ENCODE peak calls at places on chromosome 17, in seven cellular contexts. One of them, this sample, is unnamed.

GRCh38 chr17:10121971-10122707 is 76.3 kb downstream of the GAS7 start:
- DNase-seq in AG10803: peak
- DNase-seq in Caco-2: no peak
- DNase-seq in HCT116: no peak
- DNase-seq in colonic mucosa: no peak
- DNase-seq in HFF-Myc: no peak
- DNase-seq in stomach: no peak
- DNase-seq in this sample: no peak

GRCh38 chr17:78006338-78006737 is 47.8 kb downstream of the TNRC6C start:
- DNase-seq in HCT116: no peak
- DNase-seq in AG10803: no peak
- DNase-seq in Caco-2: no peak
- DNase-seq in stomach: no peak
- DNase-seq in HFF-Myc: no peak
- DNase-seq in colonic mucosa: no peak
- DNase-seq in this sample: no peak

GRCh38 chr17:40095944-40096791 is 4.2 kb downstream of the NR1D1 start:
- DNase-seq in Caco-2: no peak
- DNase-seq in AG10803: no peak
- DNase-seq in HFF-Myc: no peak
- DNase-seq in colonic mucosa: peak
- DNase-seq in HCT116: no peak
- DNase-seq in stomach: peak
- DNase-seq in this sample: no peak

GRCh38 chr17:43710101-43710500 is 48.4 kb upstream of the MEOX1 start:
- DNase-seq in HCT116: no peak
- DNase-seq in stomach: no peak
- DNase-seq in colonic mucosa: no peak
- DNase-seq in HFF-Myc: no peak
- DNase-seq in AG10803: no peak
- DNase-seq in Caco-2: no peak
- DNase-seq in this sample: no peak

GRCh38 chr17:48593126-48593829 is at the start of gene HOXB5:
- DNase-seq in HFF-Myc: no peak
- DNase-seq in stomach: no peak
- DNase-seq in colonic mucosa: no peak
- DNase-seq in AG10803: no peak
- DNase-seq in HCT116: no peak
- DNase-seq in Caco-2: no peak
- DNase-seq in this sample: no peak

GRCh38 chr17:6676802-6677157 is 25.2 kb downstream of the C17orf100 start:
- DNase-seq in AG10803: no peak
- DNase-seq in HFF-Myc: no peak
- DNase-seq in stomach: no peak
- DNase-seq in HCT116: no peak
- DNase-seq in Caco-2: no peak
- DNase-seq in colonic mucosa: no peak
- DNase-seq in this sample: no peak

GRCh38 chr17:6011241-6011640 is 58.9 kb upstream of the WSCD1 start:
- DNase-seq in colonic mucosa: no peak
- DNase-seq in AG10803: no peak
- DNase-seq in stomach: no peak
- DNase-seq in HCT116: no peak
- DNase-seq in Caco-2: no peak
- DNase-seq in HFF-Myc: no peak
- DNase-seq in this sample: no peak

GRCh38 chr17:48374650-48375230 is 55.3 kb downstream of the SKAP1 start:
- DNase-seq in HCT116: peak
- DNase-seq in stomach: peak
- DNase-seq in AG10803: no peak
- DNase-seq in colonic mucosa: peak
- DNase-seq in HFF-Myc: no peak
- DNase-seq in Caco-2: peak
- DNase-seq in this sample: no peak

GRCh38 chr17:45147102-45147580 is 1.1 kb upstream of the HEXIM1 start:
- DNase-seq in HFF-Myc: no peak
- DNase-seq in HCT116: no peak
- DNase-seq in Caco-2: no peak
- DNase-seq in AG10803: peak
- DNase-seq in stomach: peak
- DNase-seq in colonic mucosa: no peak
- DNase-seq in this sample: no peak

GRCh38 chr17:27415090-27415795 is 41.0 kb upstream of the KSR1 start:
- DNase-seq in AG10803: no peak
- DNase-seq in HFF-Myc: no peak
- DNase-seq in HCT116: no peak
- DNase-seq in colonic mucosa: no peak
- DNase-seq in stomach: no peak
- DNase-seq in Caco-2: no peak
- DNase-seq in this sample: no peak

GRCh38 chr17:28394717-28395116 is 11.3 kb downstream of the SLC46A1 start:
- DNase-seq in stomach: no peak
- DNase-seq in HFF-Myc: no peak
- DNase-seq in Caco-2: peak
- DNase-seq in HCT116: no peak
- DNase-seq in colonic mucosa: no peak
- DNase-seq in AG10803: peak
- DNase-seq in this sample: no peak

GRCh38 chr17:1072551-1072961 is 75.6 kb downstream of the TIMM22 start:
- DNase-seq in AG10803: no peak
- DNase-seq in Caco-2: no peak
- DNase-seq in HCT116: no peak
- DNase-seq in colonic mucosa: no peak
- DNase-seq in HFF-Myc: no peak
- DNase-seq in stomach: no peak
- DNase-seq in this sample: no peak

GRCh38 chr17:76278952-76279741 is 14.0 kb downstream of the UBALD2 start:
- DNase-seq in HCT116: peak
- DNase-seq in colonic mucosa: peak
- DNase-seq in stomach: peak
- DNase-seq in HFF-Myc: peak
- DNase-seq in Caco-2: peak
- DNase-seq in AG10803: peak
- DNase-seq in this sample: peak
- TF ChIP-seq CTCF in HCT116: peak
- TF ChIP-seq CTCF in colonic mucosa: peak
- TF ChIP-seq CTCF in stomach: peak
- TF ChIP-seq CTCF in HFF-Myc: peak
- TF ChIP-seq CTCF in Caco-2: peak
- TF ChIP-seq CTCF in AG10803: peak
- TF ChIP-seq CTCF in this sample: peak

GRCh38 chr17:8164815-8165131 is 2.0 kb upstream of the VAMP2 start:
- DNase-seq in AG10803: no peak
- DNase-seq in HCT116: no peak
- DNase-seq in Caco-2: no peak
- DNase-seq in HFF-Myc: no peak
- DNase-seq in colonic mucosa: no peak
- DNase-seq in stomach: no peak
- DNase-seq in this sample: no peak
- TF ChIP-seq CTCF in AG10803: no peak
- TF ChIP-seq CTCF in HCT116: no peak
- TF ChIP-seq CTCF in Caco-2: no peak
- TF ChIP-seq CTCF in HFF-Myc: no peak
- TF ChIP-seq CTCF in colonic mucosa: no peak
- TF ChIP-seq CTCF in stomach: no peak
- TF ChIP-seq CTCF in this sample: no peak

DNA sequence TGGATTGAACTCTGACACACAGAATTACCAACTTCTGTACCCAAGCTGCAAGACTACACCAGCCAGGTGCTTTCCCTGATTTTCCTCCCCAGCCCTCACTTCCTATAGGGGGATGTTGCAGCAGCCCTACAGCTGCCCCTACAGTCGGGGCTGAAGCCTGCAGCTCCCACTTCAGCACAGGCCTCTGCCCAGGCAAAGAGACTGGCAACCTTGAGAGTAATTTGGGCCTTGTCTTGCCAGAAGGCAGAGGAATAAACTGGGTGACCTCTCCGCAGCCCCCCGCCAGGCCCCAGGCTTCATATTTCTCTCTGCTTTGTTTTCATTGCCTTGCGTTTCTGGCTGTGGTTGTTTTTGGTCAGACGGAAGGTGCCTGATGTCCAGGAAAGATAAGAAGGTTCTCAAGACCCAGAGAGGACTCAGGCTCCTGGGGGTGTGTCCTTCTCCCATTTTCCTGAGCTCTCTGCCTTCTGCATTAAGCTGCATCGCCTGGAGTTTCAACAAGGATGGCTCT is 32.0 kb downstream of the SLC6A4 start:
- DNase-seq in colonic mucosa: no peak
- DNase-seq in HFF-Myc: no peak
- DNase-seq in stomach: no peak
- DNase-seq in AG10803: no peak
- DNase-seq in HCT116: no peak
- DNase-seq in Caco-2: no peak
- DNase-seq in this sample: no peak
- TF ChIP-seq CTCF in colonic mucosa: no peak
- TF ChIP-seq CTCF in HFF-Myc: peak
- TF ChIP-seq CTCF in stomach: no peak
- TF ChIP-seq CTCF in AG10803: no peak
- TF ChIP-seq CTCF in HCT116: peak
- TF ChIP-seq CTCF in Caco-2: no peak
- TF ChIP-seq CTCF in this sample: no peak

GRCh38 chr17:37664214-37664613 is 21.0 kb upstream of the DDX52 start:
- DNase-seq in AG10803: no peak
- DNase-seq in colonic mucosa: no peak
- DNase-seq in Caco-2: no peak
- DNase-seq in HFF-Myc: no peak
- DNase-seq in stomach: no peak
- DNase-seq in HCT116: no peak
- DNase-seq in this sample: no peak

GRCh38 chr17:37657202-37657601 is 14.0 kb upstream of the DDX52 start:
- DNase-seq in Caco-2: no peak
- DNase-seq in HCT116: no peak
- DNase-seq in stomach: no peak
- DNase-seq in AG10803: no peak
- DNase-seq in colonic mucosa: no peak
- DNase-seq in HFF-Myc: no peak
- DNase-seq in this sample: no peak

GRCh38 chr17:37662358-37662757 is 19.1 kb upstream of the DDX52 start:
- DNase-seq in HCT116: no peak
- DNase-seq in Caco-2: no peak
- DNase-seq in HFF-Myc: no peak
- DNase-seq in colonic mucosa: peak
- DNase-seq in stomach: no peak
- DNase-seq in AG10803: no peak
- DNase-seq in this sample: no peak

GRCh38 chr17:37659887-37660286 is 16.6 kb upstream of the DDX52 start:
- DNase-seq in Caco-2: no peak
- DNase-seq in stomach: no peak
- DNase-seq in AG10803: no peak
- DNase-seq in HFF-Myc: no peak
- DNase-seq in HCT116: no peak
- DNase-seq in colonic mucosa: no peak
- DNase-seq in this sample: no peak

GRCh38 chr17:37661372-37662014 is 18.2 kb upstream of the DDX52 start:
- DNase-seq in AG10803: no peak
- DNase-seq in HFF-Myc: no peak
- DNase-seq in Caco-2: no peak
- DNase-seq in stomach: no peak
- DNase-seq in HCT116: no peak
- DNase-seq in colonic mucosa: no peak
- DNase-seq in this sample: no peak
- TF ChIP-seq CTCF in AG10803: no peak
- TF ChIP-seq CTCF in HFF-Myc: no peak
- TF ChIP-seq CTCF in Caco-2: peak
- TF ChIP-seq CTCF in stomach: no peak
- TF ChIP-seq CTCF in HCT116: peak
- TF ChIP-seq CTCF in colonic mucosa: no peak
- TF ChIP-seq CTCF in this sample: no peak

GRCh38 chr17:50426814-50427787 is 1.1 kb downstream of the ACSF2 start:
- DNase-seq in AG10803: peak
- DNase-seq in Caco-2: peak
- DNase-seq in HFF-Myc: no peak
- DNase-seq in HCT116: peak
- DNase-seq in colonic mucosa: peak
- DNase-seq in stomach: peak
- DNase-seq in this sample: no peak
- TF ChIP-seq CTCF in AG10803: peak
- TF ChIP-seq CTCF in Caco-2: peak
- TF ChIP-seq CTCF in HFF-Myc: no peak
- TF ChIP-seq CTCF in HCT116: peak
- TF ChIP-seq CTCF in colonic mucosa: no peak
- TF ChIP-seq CTCF in stomach: no peak
- TF ChIP-seq CTCF in this sample: no peak

DNA sequence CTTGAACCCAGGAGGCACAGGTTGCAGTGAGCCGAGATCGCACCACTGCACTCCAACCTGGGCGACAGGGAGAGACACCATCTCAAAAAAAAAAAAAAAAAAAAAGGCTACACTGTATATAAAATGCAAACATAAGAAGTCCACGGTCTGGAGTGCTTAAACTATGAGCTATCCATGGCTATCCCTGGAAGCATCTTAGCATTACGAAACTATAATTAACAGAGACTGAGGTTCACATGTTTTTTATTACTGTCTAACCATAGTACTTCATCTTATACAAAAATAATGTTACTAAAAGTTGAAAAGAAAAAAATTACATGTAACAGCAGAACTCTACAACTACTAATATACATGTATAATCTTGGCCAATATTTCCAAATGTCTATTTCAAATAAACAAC is 32.8 kb downstream of the HELZ start:
- DNase-seq in HCT116: no peak
- DNase-seq in colonic mucosa: no peak
- DNase-seq in HFF-Myc: no peak
- DNase-seq in AG10803: peak
- DNase-seq in Caco-2: no peak
- DNase-seq in stomach: no peak
- DNase-seq in this sample: no peak
- TF ChIP-seq CTCF in HCT116: no peak
- TF ChIP-seq CTCF in colonic mucosa: no peak
- TF ChIP-seq CTCF in HFF-Myc: no peak
- TF ChIP-seq CTCF in AG10803: no peak
- TF ChIP-seq CTCF in Caco-2: no peak
- TF ChIP-seq CTCF in stomach: no peak
- TF ChIP-seq CTCF in this sample: no peak

GRCh38 chr17:35612924-35613521 is 25.9 kb downstream of the AP2B1 start:
- DNase-seq in HFF-Myc: peak
- DNase-seq in Caco-2: peak
- DNase-seq in HCT116: peak
- DNase-seq in colonic mucosa: peak
- DNase-seq in AG10803: peak
- DNase-seq in stomach: peak
- DNase-seq in this sample: no peak
- TF ChIP-seq CTCF in HFF-Myc: peak
- TF ChIP-seq CTCF in Caco-2: peak
- TF ChIP-seq CTCF in HCT116: peak
- TF ChIP-seq CTCF in colonic mucosa: peak
- TF ChIP-seq CTCF in AG10803: peak
- TF ChIP-seq CTCF in stomach: peak
- TF ChIP-seq CTCF in this sample: peak

DNA sequence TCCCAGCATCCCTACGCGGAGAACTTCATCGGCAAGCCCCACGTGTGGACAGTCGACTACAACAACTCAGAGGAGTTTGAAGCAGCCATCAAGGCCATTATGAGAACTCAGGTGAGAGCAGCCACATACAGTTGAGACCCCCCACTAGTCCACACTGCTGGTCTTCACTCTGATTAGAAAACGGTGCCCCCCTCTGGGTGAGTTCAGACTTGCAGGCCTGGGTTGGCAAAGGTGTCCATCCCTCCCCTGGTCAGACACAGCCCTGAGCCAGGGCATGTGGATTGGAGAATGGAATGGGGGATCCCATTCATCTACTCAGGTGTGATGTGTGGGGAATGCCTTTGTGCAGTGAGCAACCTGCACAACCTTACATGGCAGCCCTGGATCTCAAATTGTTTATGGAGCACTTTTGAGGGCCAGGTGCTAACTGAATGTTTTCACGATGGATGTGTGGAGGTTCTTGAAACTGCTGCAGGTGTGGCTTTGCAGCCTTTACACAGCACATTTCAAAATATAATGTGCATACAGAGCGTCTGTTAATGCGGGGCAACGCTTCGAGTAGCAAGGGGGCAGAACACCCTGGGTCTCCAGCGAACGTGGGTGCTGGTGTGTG is 72.6 kb downstream of the MGAT5B start:
- DNase-seq in colonic mucosa: no peak
- DNase-seq in Caco-2: peak
- DNase-seq in HFF-Myc: no peak
- DNase-seq in stomach: no peak
- DNase-seq in AG10803: no peak
- DNase-seq in HCT116: no peak
- DNase-seq in this sample: no peak
- TF ChIP-seq CTCF in colonic mucosa: no peak
- TF ChIP-seq CTCF in Caco-2: peak
- TF ChIP-seq CTCF in HFF-Myc: peak
- TF ChIP-seq CTCF in stomach: no peak
- TF ChIP-seq CTCF in AG10803: no peak
- TF ChIP-seq CTCF in HCT116: peak
- TF ChIP-seq CTCF in this sample: peak

This sample was measured in AG04450.